ENCODE peak calls at places on chromosomes 12 and 14, in nine cellular contexts. One of them, this sample, is unnamed.

GRCh38 chr14:55579724-55580400 is at the start of gene KTN1:
- DNase-seq in effector memory CD8-positive, alpha-beta T cell: peak; percentile 79
- DNase-seq in endothelial cell of umbilical vein: peak; percentile 76
- DNase-seq in HCEC 1CT: peak; percentile 88
- DNase-seq in omental fat pad: no peak
- DNase-seq in stimulated activated CD8-positive, alpha-beta memory T cell treated with anti-CD3 and anti-CD28 coated beads, Interleukin-4, amount 100 ng/mL, for 48 hours: peak; percentile 86
- DNase-seq in activated T-cell treated with anti-CD3 and anti-CD28 coated beads for 24 hours: peak; percentile 79
- DNase-seq in A172: peak; percentile 37
- DNase-seq in head of caudate nucleus: peak; percentile 89
- DNase-seq in this sample: peak; percentile 88

GRCh38 chr14:30541318-30541717 is 17.6 kb upstream of the G2E3 start:
- DNase-seq in head of caudate nucleus: no peak
- DNase-seq in HCEC 1CT: no peak
- DNase-seq in omental fat pad: no peak
- DNase-seq in A172: no peak
- DNase-seq in effector memory CD8-positive, alpha-beta T cell: no peak
- DNase-seq in stimulated activated CD8-positive, alpha-beta memory T cell treated with anti-CD3 and anti-CD28 coated beads, Interleukin-4, amount 100 ng/mL, for 48 hours: no peak
- DNase-seq in activated T-cell treated with anti-CD3 and anti-CD28 coated beads for 24 hours: no peak
- DNase-seq in endothelial cell of umbilical vein: no peak
- DNase-seq in this sample: no peak

GRCh38 chr12:5292651-5293050 is 139.3 kb upstream of the NTF3 start:
- DNase-seq in activated T-cell treated with anti-CD3 and anti-CD28 coated beads for 24 hours: no peak
- DNase-seq in HCEC 1CT: no peak
- DNase-seq in endothelial cell of umbilical vein: no peak
- DNase-seq in stimulated activated CD8-positive, alpha-beta memory T cell treated with anti-CD3 and anti-CD28 coated beads, Interleukin-4, amount 100 ng/mL, for 48 hours: no peak
- DNase-seq in head of caudate nucleus: no peak
- DNase-seq in effector memory CD8-positive, alpha-beta T cell: no peak
- DNase-seq in omental fat pad: no peak
- DNase-seq in A172: no peak
- DNase-seq in this sample: no peak

GRCh38 chr12:107580750-107581529 is 104.7 kb upstream of the PWP1 start:
- DNase-seq in effector memory CD8-positive, alpha-beta T cell: no peak
- DNase-seq in endothelial cell of umbilical vein: no peak
- DNase-seq in omental fat pad: no peak
- DNase-seq in HCEC 1CT: no peak
- DNase-seq in head of caudate nucleus: no peak
- DNase-seq in A172: no peak
- DNase-seq in activated T-cell treated with anti-CD3 and anti-CD28 coated beads for 24 hours: no peak
- DNase-seq in stimulated activated CD8-positive, alpha-beta memory T cell treated with anti-CD3 and anti-CD28 coated beads, Interleukin-4, amount 100 ng/mL, for 48 hours: no peak
- DNase-seq in this sample: no peak

GRCh38 chr14:104818714-104819161 is 17.8 kb downstream of the ZBTB42 start:
- DNase-seq in HCEC 1CT: no peak
- DNase-seq in head of caudate nucleus: peak; percentile 23
- DNase-seq in A172: no peak
- DNase-seq in endothelial cell of umbilical vein: no peak
- DNase-seq in effector memory CD8-positive, alpha-beta T cell: no peak
- DNase-seq in activated T-cell treated with anti-CD3 and anti-CD28 coated beads for 24 hours: no peak
- DNase-seq in omental fat pad: no peak
- DNase-seq in stimulated activated CD8-positive, alpha-beta memory T cell treated with anti-CD3 and anti-CD28 coated beads, Interleukin-4, amount 100 ng/mL, for 48 hours: no peak
- DNase-seq in this sample: no peak

GRCh38 chr14:106442857-106443256 is 916.5 kb downstream of the TMEM121 start:
- DNase-seq in HCEC 1CT: no peak
- DNase-seq in activated T-cell treated with anti-CD3 and anti-CD28 coated beads for 24 hours: peak; percentile 31
- DNase-seq in A172: no peak
- DNase-seq in head of caudate nucleus: no peak
- DNase-seq in effector memory CD8-positive, alpha-beta T cell: peak; percentile 38
- DNase-seq in stimulated activated CD8-positive, alpha-beta memory T cell treated with anti-CD3 and anti-CD28 coated beads, Interleukin-4, amount 100 ng/mL, for 48 hours: peak; percentile 67
- DNase-seq in omental fat pad: no peak
- DNase-seq in endothelial cell of umbilical vein: no peak
- DNase-seq in this sample: no peak

GRCh38 chr12:47021298-47021697 is 58.1 kb upstream of the PCED1B start:
- DNase-seq in omental fat pad: no peak
- DNase-seq in activated T-cell treated with anti-CD3 and anti-CD28 coated beads for 24 hours: no peak
- DNase-seq in HCEC 1CT: peak; percentile 90
- DNase-seq in A172: peak; percentile 93
- DNase-seq in endothelial cell of umbilical vein: peak; percentile 91
- DNase-seq in head of caudate nucleus: no peak
- DNase-seq in effector memory CD8-positive, alpha-beta T cell: peak; percentile 16
- DNase-seq in stimulated activated CD8-positive, alpha-beta memory T cell treated with anti-CD3 and anti-CD28 coated beads, Interleukin-4, amount 100 ng/mL, for 48 hours: no peak
- DNase-seq in this sample: peak; percentile 85

GRCh38 chr14:24422261-24422660 is 7.2 kb downstream of the CBLN3 start:
- DNase-seq in omental fat pad: no peak
- DNase-seq in stimulated activated CD8-positive, alpha-beta memory T cell treated with anti-CD3 and anti-CD28 coated beads, Interleukin-4, amount 100 ng/mL, for 48 hours: no peak
- DNase-seq in endothelial cell of umbilical vein: no peak
- DNase-seq in activated T-cell treated with anti-CD3 and anti-CD28 coated beads for 24 hours: no peak
- DNase-seq in HCEC 1CT: no peak
- DNase-seq in A172: no peak
- DNase-seq in effector memory CD8-positive, alpha-beta T cell: no peak
- DNase-seq in head of caudate nucleus: no peak
- DNase-seq in this sample: no peak

GRCh38 chr14:88554458-88555286 is at the start of gene PTPN21:
- DNase-seq in omental fat pad: no peak
- DNase-seq in A172: peak; percentile 27
- DNase-seq in HCEC 1CT: peak; percentile 74
- DNase-seq in head of caudate nucleus: peak; percentile 84
- DNase-seq in activated T-cell treated with anti-CD3 and anti-CD28 coated beads for 24 hours: no peak
- DNase-seq in stimulated activated CD8-positive, alpha-beta memory T cell treated with anti-CD3 and anti-CD28 coated beads, Interleukin-4, amount 100 ng/mL, for 48 hours: peak; percentile 32
- DNase-seq in effector memory CD8-positive, alpha-beta T cell: no peak
- DNase-seq in endothelial cell of umbilical vein: peak; percentile 69
- DNase-seq in this sample: peak; percentile 86

GRCh38 chr12:89528434-89528833 is 2.6 kb upstream of the POC1B start:
- DNase-seq in activated T-cell treated with anti-CD3 and anti-CD28 coated beads for 24 hours: no peak
- DNase-seq in A172: no peak
- DNase-seq in HCEC 1CT: no peak
- DNase-seq in effector memory CD8-positive, alpha-beta T cell: no peak
- DNase-seq in head of caudate nucleus: no peak
- DNase-seq in endothelial cell of umbilical vein: no peak
- DNase-seq in omental fat pad: no peak
- DNase-seq in stimulated activated CD8-positive, alpha-beta memory T cell treated with anti-CD3 and anti-CD28 coated beads, Interleukin-4, amount 100 ng/mL, for 48 hours: no peak
- DNase-seq in this sample: no peak

GRCh38 chr12:106138279-106138645 is 492 bp downstream of the NUAK1 start:
- DNase-seq in A172: no peak
- DNase-seq in HCEC 1CT: no peak
- DNase-seq in activated T-cell treated with anti-CD3 and anti-CD28 coated beads for 24 hours: no peak
- DNase-seq in omental fat pad: no peak
- DNase-seq in effector memory CD8-positive, alpha-beta T cell: no peak
- DNase-seq in stimulated activated CD8-positive, alpha-beta memory T cell treated with anti-CD3 and anti-CD28 coated beads, Interleukin-4, amount 100 ng/mL, for 48 hours: no peak
- DNase-seq in head of caudate nucleus: no peak
- DNase-seq in endothelial cell of umbilical vein: no peak
- DNase-seq in this sample: peak; percentile 57

GRCh38 chr14:105889666-105890473 is 363.5 kb downstream of the TMEM121 start:
- DNase-seq in effector memory CD8-positive, alpha-beta T cell: no peak
- DNase-seq in omental fat pad: no peak
- DNase-seq in endothelial cell of umbilical vein: no peak
- DNase-seq in head of caudate nucleus: peak; percentile 11
- DNase-seq in HCEC 1CT: no peak
- DNase-seq in activated T-cell treated with anti-CD3 and anti-CD28 coated beads for 24 hours: no peak
- DNase-seq in stimulated activated CD8-positive, alpha-beta memory T cell treated with anti-CD3 and anti-CD28 coated beads, Interleukin-4, amount 100 ng/mL, for 48 hours: no peak
- DNase-seq in A172: no peak
- DNase-seq in this sample: no peak

GRCh38 chr12:40253936-40254335 is 29.1 kb downstream of the LRRK2 start:
- DNase-seq in endothelial cell of umbilical vein: no peak
- DNase-seq in stimulated activated CD8-positive, alpha-beta memory T cell treated with anti-CD3 and anti-CD28 coated beads, Interleukin-4, amount 100 ng/mL, for 48 hours: no peak
- DNase-seq in effector memory CD8-positive, alpha-beta T cell: no peak
- DNase-seq in omental fat pad: no peak
- DNase-seq in A172: no peak
- DNase-seq in head of caudate nucleus: no peak
- DNase-seq in activated T-cell treated with anti-CD3 and anti-CD28 coated beads for 24 hours: no peak
- DNase-seq in HCEC 1CT: peak; percentile 27
- DNase-seq in this sample: peak; percentile 1

GRCh38 chr14:104794099-104794498 is 1.4 kb downstream of the AKT1 start:
- DNase-seq in effector memory CD8-positive, alpha-beta T cell: no peak
- DNase-seq in A172: no peak
- DNase-seq in endothelial cell of umbilical vein: peak; percentile 57
- DNase-seq in stimulated activated CD8-positive, alpha-beta memory T cell treated with anti-CD3 and anti-CD28 coated beads, Interleukin-4, amount 100 ng/mL, for 48 hours: peak; percentile 83
- DNase-seq in activated T-cell treated with anti-CD3 and anti-CD28 coated beads for 24 hours: peak; percentile 30
- DNase-seq in head of caudate nucleus: no peak
- DNase-seq in HCEC 1CT: peak; percentile 13
- DNase-seq in omental fat pad: no peak
- DNase-seq in this sample: peak; percentile 82

GRCh38 chr14:104685216-104685997 is 4.0 kb upstream of the INF2 start:
- DNase-seq in activated T-cell treated with anti-CD3 and anti-CD28 coated beads for 24 hours: no peak
- DNase-seq in head of caudate nucleus: no peak
- DNase-seq in omental fat pad: no peak
- DNase-seq in stimulated activated CD8-positive, alpha-beta memory T cell treated with anti-CD3 and anti-CD28 coated beads, Interleukin-4, amount 100 ng/mL, for 48 hours: no peak
- DNase-seq in HCEC 1CT: no peak
- DNase-seq in effector memory CD8-positive, alpha-beta T cell: no peak
- DNase-seq in A172: no peak
- DNase-seq in endothelial cell of umbilical vein: no peak
- DNase-seq in this sample: no peak

GRCh38 chr14:63676615-63677014 is 34.9 kb upstream of the WDR89 start:
- DNase-seq in activated T-cell treated with anti-CD3 and anti-CD28 coated beads for 24 hours: no peak
- DNase-seq in head of caudate nucleus: no peak
- DNase-seq in omental fat pad: no peak
- DNase-seq in HCEC 1CT: no peak
- DNase-seq in effector memory CD8-positive, alpha-beta T cell: no peak
- DNase-seq in endothelial cell of umbilical vein: no peak
- DNase-seq in A172: no peak
- DNase-seq in stimulated activated CD8-positive, alpha-beta memory T cell treated with anti-CD3 and anti-CD28 coated beads, Interleukin-4, amount 100 ng/mL, for 48 hours: no peak
- DNase-seq in this sample: no peak

GRCh38 chr12:59874781-59875180 is 279.0 kb downstream of the SLC16A7 start:
- DNase-seq in A172: no peak
- DNase-seq in endothelial cell of umbilical vein: no peak
- DNase-seq in stimulated activated CD8-positive, alpha-beta memory T cell treated with anti-CD3 and anti-CD28 coated beads, Interleukin-4, amount 100 ng/mL, for 48 hours: no peak
- DNase-seq in omental fat pad: no peak
- DNase-seq in activated T-cell treated with anti-CD3 and anti-CD28 coated beads for 24 hours: no peak
- DNase-seq in head of caudate nucleus: no peak
- DNase-seq in effector memory CD8-positive, alpha-beta T cell: no peak
- DNase-seq in HCEC 1CT: no peak
- DNase-seq in this sample: no peak

GRCh38 chr12:92196368-92196767 is 50.7 kb upstream of the BTG1 start:
- DNase-seq in stimulated activated CD8-positive, alpha-beta memory T cell treated with anti-CD3 and anti-CD28 coated beads, Interleukin-4, amount 100 ng/mL, for 48 hours: no peak
- DNase-seq in activated T-cell treated with anti-CD3 and anti-CD28 coated beads for 24 hours: no peak
- DNase-seq in HCEC 1CT: no peak
- DNase-seq in endothelial cell of umbilical vein: no peak
- DNase-seq in A172: no peak
- DNase-seq in effector memory CD8-positive, alpha-beta T cell: no peak
- DNase-seq in head of caudate nucleus: no peak
- DNase-seq in omental fat pad: no peak
- DNase-seq in this sample: no peak

GRCh38 chr14:69648480-69649414 is 37.4 kb downstream of the SUSD6 start:
- DNase-seq in activated T-cell treated with anti-CD3 and anti-CD28 coated beads for 24 hours: no peak
- DNase-seq in effector memory CD8-positive, alpha-beta T cell: no peak
- DNase-seq in head of caudate nucleus: no peak
- DNase-seq in endothelial cell of umbilical vein: peak; percentile 92
- DNase-seq in omental fat pad: no peak
- DNase-seq in HCEC 1CT: peak; percentile 54
- DNase-seq in stimulated activated CD8-positive, alpha-beta memory T cell treated with anti-CD3 and anti-CD28 coated beads, Interleukin-4, amount 100 ng/mL, for 48 hours: no peak
- DNase-seq in A172: peak; percentile 40
- DNase-seq in this sample: peak; percentile 40

GRCh38 chr12:113439606-113440030 is 17.4 kb downstream of the SDSL start:
- DNase-seq in endothelial cell of umbilical vein: peak; percentile 44
- DNase-seq in HCEC 1CT: peak; percentile 22
- DNase-seq in A172: peak; percentile 28
- DNase-seq in effector memory CD8-positive, alpha-beta T cell: no peak
- DNase-seq in head of caudate nucleus: peak; percentile 67
- DNase-seq in stimulated activated CD8-positive, alpha-beta memory T cell treated with anti-CD3 and anti-CD28 coated beads, Interleukin-4, amount 100 ng/mL, for 48 hours: peak; percentile 44
- DNase-seq in omental fat pad: no peak
- DNase-seq in activated T-cell treated with anti-CD3 and anti-CD28 coated beads for 24 hours: no peak
- DNase-seq in this sample: peak; percentile 52

This sample was measured in cardiac muscle cell.